ENCODE peak calls at places on chromosome 1, in six cellular contexts. Y is A673; A is cardiac muscle cell; O is GM23338; V is stimulated activated CD8-positive, alpha-beta memory T cell treated with anti-CD3 and anti-CD28 coated beads, Interleukin-7, amount 100 ng/mL, for 48 hours; I is EL. H is an unnamed sample.

GRCh38 chr1:58035523-58035922 is 511.0 kb downstream of the OMA1 start:
- DNase-seq in A (peak; percentile 1), I (no peak), Y (peak; percentile 70), V (no peak), O (peak; percentile 77), H (no peak)

GRCh38 chr1:21537511-21537931 is 28.3 kb downstream of the ALPL start:
- DNase-seq in V (no peak), O (peak; percentile 51), A (no peak), Y (no peak), I (no peak), H (no peak)

GRCh38 chr1:66532798-66533783 is 862 bp upstream of the SGIP1 start:
- DNase-seq in V (no peak), A (peak; percentile 74), O (peak; percentile 62), I (peak; percentile 90), Y (peak; percentile 48), H (no peak)

GRCh38 chr1:207996632-207997031 is 85.7 kb upstream of the CD34 start:
- DNase-seq in Y (no peak), I (no peak), O (no peak), A (no peak), V (no peak), H (no peak)

GRCh38 chr1:66494488-66494887 is 39.5 kb upstream of the SGIP1 start:
- DNase-seq in V (no peak), A (no peak), O (no peak), I (no peak), Y (no peak), H (no peak)

GRCh38 chr1:245060684-245061374 is 94.0 kb upstream of the KIF26B start:
- DNase-seq in I (no peak), V (no peak), Y (no peak), A (peak; percentile 90), O (no peak), H (no peak)

GRCh38 chr1:161885013-161885412 is 118.9 kb downstream of the ATF6 start:
- DNase-seq in I (peak; percentile 78), Y (peak; percentile 62), O (no peak), A (peak; percentile 68), V (no peak), H (no peak)

GRCh38 chr1:20430355-20431290 is 55.4 kb downstream of the CAMK2N1 start:
- DNase-seq in V (peak; percentile 2), Y (peak; percentile 53), I (peak; percentile 42), O (peak; percentile 87), A (peak; percentile 38), H (no peak)

GRCh38 chr1:24900486-24900849 is 29.6 kb downstream of the RUNX3 start:
- DNase-seq in O (no peak), I (no peak), Y (no peak), V (no peak), A (no peak), H (no peak)

GRCh38 chr1:209777587-209777986 is 6.8 kb downstream of the C1orf74 start:
- DNase-seq in O (no peak), Y (no peak), I (no peak), A (no peak), V (no peak), H (no peak)

GRCh38 chr1:171142451-171143121 is 42.5 kb upstream of the FMO2 start:
- DNase-seq in O (peak; percentile 28), I (no peak), V (no peak), A (peak; percentile 98), Y (no peak), H (no peak)

GRCh38 chr1:228064741-228065542 is 17.6 kb upstream of the ARF1 start:
- DNase-seq in O (no peak), V (no peak), Y (no peak), A (no peak), I (no peak), H (no peak)

GRCh38 chr1:64933296-64934070 is 32.9 kb downstream of the JAK1 start:
- DNase-seq in Y (peak; percentile 54), I (peak; percentile 90), A (peak; percentile 94), V (no peak), O (no peak), H (no peak)

GRCh38 chr1:236853916-236854601 is 59.0 kb downstream of the MTR start:
- DNase-seq in V (no peak), A (peak; percentile 63), Y (peak; percentile 0), O (no peak), I (peak; percentile 57), H (no peak)

GRCh38 chr1:22024485-22025367 is 23.3 kb downstream of the CELA3A start:
- DNase-seq in I (peak; percentile 86), O (peak; percentile 81), A (peak; percentile 89), V (peak; percentile 51), Y (peak; percentile 31), H (no peak)

GRCh38 chr1:58573705-58574591 is 3.1 kb downstream of the TACSTD2 start:
- DNase-seq in I (no peak), A (no peak), V (no peak), Y (no peak), O (no peak), H (no peak)

GRCh38 chr1:99365121-99365520 is 100.8 kb downstream of the PLPPR4 start:
- DNase-seq in O (no peak), A (no peak), V (no peak), I (peak; percentile 4), Y (no peak), H (no peak)

GRCh38 chr1:92653605-92654381 is 131.1 kb downstream of the EVI5 start:
- DNase-seq in O (no peak), V (no peak), I (no peak), A (no peak), Y (no peak), H (no peak)